ENCODE peak calls at places on chromosomes 6 and 20, in eight cellular contexts. One of them, this sample, is unnamed.

GRCh38 chr20:37413354-37413753 is 67.4 kb downstream of the SRC start:
- ATAC-seq in T-cell: no peak
- ATAC-seq in left cardiac atrium: no peak
- ATAC-seq in activated CD8-positive, alpha-beta T cell treated with anti-CD3 and anti-CD28 coated beads, Interleukin-2, amount 10 ng/mL, durations not matched to agents 7 days and 5 days: no peak
- ATAC-seq in A549: no peak
- ATAC-seq in CD4-positive, alpha-beta T cell: no peak
- ATAC-seq in activated T-cell treated with anti-CD3 and anti-CD28 coated beads, Interleukin-2, amount 50 U/mL, for 4 hours: no peak
- ATAC-seq in lower lobe of right lung: no peak
- ATAC-seq in this sample: no peak

GRCh38 chr6:111471958-111472357 is 11.1 kb downstream of the REV3L start:
- ATAC-seq in activated T-cell treated with anti-CD3 and anti-CD28 coated beads, Interleukin-2, amount 50 U/mL, for 4 hours: peak; percentile 62
- ATAC-seq in T-cell: no peak
- ATAC-seq in A549: no peak
- ATAC-seq in lower lobe of right lung: no peak
- ATAC-seq in left cardiac atrium: no peak
- ATAC-seq in activated CD8-positive, alpha-beta T cell treated with anti-CD3 and anti-CD28 coated beads, Interleukin-2, amount 10 ng/mL, durations not matched to agents 7 days and 5 days: no peak
- ATAC-seq in CD4-positive, alpha-beta T cell: no peak
- ATAC-seq in this sample: no peak

GRCh38 chr6:20686142-20686541 is 151.9 kb downstream of the CDKAL1 start:
- ATAC-seq in CD4-positive, alpha-beta T cell: no peak
- ATAC-seq in A549: no peak
- ATAC-seq in activated T-cell treated with anti-CD3 and anti-CD28 coated beads, Interleukin-2, amount 50 U/mL, for 4 hours: no peak
- ATAC-seq in activated CD8-positive, alpha-beta T cell treated with anti-CD3 and anti-CD28 coated beads, Interleukin-2, amount 10 ng/mL, durations not matched to agents 7 days and 5 days: no peak
- ATAC-seq in left cardiac atrium: no peak
- ATAC-seq in lower lobe of right lung: no peak
- ATAC-seq in T-cell: no peak
- ATAC-seq in this sample: no peak

GRCh38 chr6:116631379-116631990 is 15.2 kb downstream of the RSPH4A start:
- ATAC-seq in T-cell: no peak
- ATAC-seq in activated T-cell treated with anti-CD3 and anti-CD28 coated beads, Interleukin-2, amount 50 U/mL, for 4 hours: no peak
- ATAC-seq in CD4-positive, alpha-beta T cell: no peak
- ATAC-seq in A549: no peak
- ATAC-seq in activated CD8-positive, alpha-beta T cell treated with anti-CD3 and anti-CD28 coated beads, Interleukin-2, amount 10 ng/mL, durations not matched to agents 7 days and 5 days: no peak
- ATAC-seq in lower lobe of right lung: peak; percentile 50
- ATAC-seq in left cardiac atrium: no peak
- ATAC-seq in this sample: peak; percentile 18

GRCh38 chr6:69825904-69826303 is 29.1 kb upstream of the LMBRD1 start:
- ATAC-seq in activated T-cell treated with anti-CD3 and anti-CD28 coated beads, Interleukin-2, amount 50 U/mL, for 4 hours: no peak
- ATAC-seq in activated CD8-positive, alpha-beta T cell treated with anti-CD3 and anti-CD28 coated beads, Interleukin-2, amount 10 ng/mL, durations not matched to agents 7 days and 5 days: no peak
- ATAC-seq in CD4-positive, alpha-beta T cell: no peak
- ATAC-seq in left cardiac atrium: peak; percentile 34
- ATAC-seq in A549: no peak
- ATAC-seq in lower lobe of right lung: no peak
- ATAC-seq in T-cell: no peak
- ATAC-seq in this sample: no peak

GRCh38 chr6:3195377-3195694 is 32.1 kb downstream of the TUBB2B start:
- ATAC-seq in A549: no peak
- ATAC-seq in T-cell: no peak
- ATAC-seq in lower lobe of right lung: no peak
- ATAC-seq in activated T-cell treated with anti-CD3 and anti-CD28 coated beads, Interleukin-2, amount 50 U/mL, for 4 hours: no peak
- ATAC-seq in left cardiac atrium: no peak
- ATAC-seq in CD4-positive, alpha-beta T cell: no peak
- ATAC-seq in activated CD8-positive, alpha-beta T cell treated with anti-CD3 and anti-CD28 coated beads, Interleukin-2, amount 10 ng/mL, durations not matched to agents 7 days and 5 days: no peak
- ATAC-seq in this sample: no peak

GRCh38 chr6:129498950-129499870 is 210.8 kb downstream of the ARHGAP18 start:
- ATAC-seq in A549: peak; percentile 70
- ATAC-seq in CD4-positive, alpha-beta T cell: peak; percentile 82
- ATAC-seq in activated T-cell treated with anti-CD3 and anti-CD28 coated beads, Interleukin-2, amount 50 U/mL, for 4 hours: peak; percentile 67
- ATAC-seq in activated CD8-positive, alpha-beta T cell treated with anti-CD3 and anti-CD28 coated beads, Interleukin-2, amount 10 ng/mL, durations not matched to agents 7 days and 5 days: peak; percentile 60
- ATAC-seq in T-cell: peak; percentile 73
- ATAC-seq in lower lobe of right lung: peak; percentile 63
- ATAC-seq in left cardiac atrium: peak; percentile 20
- ATAC-seq in this sample: peak; percentile 63

GRCh38 chr6:155936551-155936950 is 480.9 kb upstream of the NOX3 start:
- ATAC-seq in lower lobe of right lung: no peak
- ATAC-seq in A549: no peak
- ATAC-seq in T-cell: no peak
- ATAC-seq in activated CD8-positive, alpha-beta T cell treated with anti-CD3 and anti-CD28 coated beads, Interleukin-2, amount 10 ng/mL, durations not matched to agents 7 days and 5 days: no peak
- ATAC-seq in activated T-cell treated with anti-CD3 and anti-CD28 coated beads, Interleukin-2, amount 50 U/mL, for 4 hours: no peak
- ATAC-seq in CD4-positive, alpha-beta T cell: no peak
- ATAC-seq in left cardiac atrium: peak; percentile 47
- ATAC-seq in this sample: no peak

GRCh38 chr20:47133809-47134456 is 222.6 kb downstream of the ZMYND8 start:
- ATAC-seq in activated T-cell treated with anti-CD3 and anti-CD28 coated beads, Interleukin-2, amount 50 U/mL, for 4 hours: no peak
- ATAC-seq in CD4-positive, alpha-beta T cell: no peak
- ATAC-seq in left cardiac atrium: peak; percentile 86
- ATAC-seq in lower lobe of right lung: peak; percentile 55
- ATAC-seq in A549: peak; percentile 93
- ATAC-seq in activated CD8-positive, alpha-beta T cell treated with anti-CD3 and anti-CD28 coated beads, Interleukin-2, amount 10 ng/mL, durations not matched to agents 7 days and 5 days: no peak
- ATAC-seq in T-cell: no peak
- ATAC-seq in this sample: peak; percentile 71

GRCh38 chr20:58407201-58407873 is 18.3 kb downstream of the VAPB start:
- ATAC-seq in T-cell: no peak
- ATAC-seq in left cardiac atrium: no peak
- ATAC-seq in activated T-cell treated with anti-CD3 and anti-CD28 coated beads, Interleukin-2, amount 50 U/mL, for 4 hours: no peak
- ATAC-seq in lower lobe of right lung: no peak
- ATAC-seq in activated CD8-positive, alpha-beta T cell treated with anti-CD3 and anti-CD28 coated beads, Interleukin-2, amount 10 ng/mL, durations not matched to agents 7 days and 5 days: no peak
- ATAC-seq in A549: no peak
- ATAC-seq in CD4-positive, alpha-beta T cell: peak; percentile 18
- ATAC-seq in this sample: peak; percentile 33

GRCh38 chr20:37392441-37393195 is 46.7 kb downstream of the SRC start:
- ATAC-seq in A549: peak; percentile 11
- ATAC-seq in lower lobe of right lung: no peak
- ATAC-seq in left cardiac atrium: no peak
- ATAC-seq in activated T-cell treated with anti-CD3 and anti-CD28 coated beads, Interleukin-2, amount 50 U/mL, for 4 hours: no peak
- ATAC-seq in activated CD8-positive, alpha-beta T cell treated with anti-CD3 and anti-CD28 coated beads, Interleukin-2, amount 10 ng/mL, durations not matched to agents 7 days and 5 days: peak; percentile 47
- ATAC-seq in CD4-positive, alpha-beta T cell: no peak
- ATAC-seq in T-cell: no peak
- ATAC-seq in this sample: no peak

GRCh38 chr6:5984150-5985089 is 22.3 kb downstream of the NRN1 start:
- ATAC-seq in A549: no peak
- ATAC-seq in left cardiac atrium: no peak
- ATAC-seq in activated T-cell treated with anti-CD3 and anti-CD28 coated beads, Interleukin-2, amount 50 U/mL, for 4 hours: peak; percentile 28
- ATAC-seq in lower lobe of right lung: no peak
- ATAC-seq in T-cell: peak; percentile 57
- ATAC-seq in CD4-positive, alpha-beta T cell: peak; percentile 37
- ATAC-seq in activated CD8-positive, alpha-beta T cell treated with anti-CD3 and anti-CD28 coated beads, Interleukin-2, amount 10 ng/mL, durations not matched to agents 7 days and 5 days: peak; percentile 65
- ATAC-seq in this sample: no peak

This sample was measured in esophagus mucosa.